ENCODE peak calls at places on chromosomes 1 and 21, in nine cellular contexts. K, R, S, Q, U, B, F, J and H are unnamed samples.
A peak's percentile ranks its signal among the peaks of the same experiment; 100 is the strongest.

GRCh38 chr21:37223804-37224345 is 43.3 kb downstream of the VPS26C start:
- DNase-seq in F (no peak), Q (no peak), B (no peak), S (no peak), R (no peak), J (no peak), K (no peak), U (no peak), H (no peak)

GRCh38 chr1:228487336-228488106 is at the start of gene RNF187:
- DNase-seq in F (peak; percentile 74), R (no peak), U (peak; percentile 88), Q (peak; percentile 93), S (peak; percentile 20), J (no peak), K (no peak), B (peak; percentile 18), H (no peak)

GRCh38 chr1:157771666-157772425 is 5.1 kb downstream of the FCRL2 start:
- DNase-seq in Q (no peak), B (no peak), S (no peak), F (no peak), J (peak; percentile 6), K (no peak), R (peak; percentile 64), U (no peak), H (no peak)

GRCh38 chr1:117095237-117095636 is 26.3 kb downstream of the TRIM45 start:
- DNase-seq in S (no peak), Q (no peak), F (no peak), U (peak; percentile 62), K (peak; percentile 82), R (peak; percentile 79), B (peak; percentile 66), J (peak; percentile 82), H (no peak)

GRCh38 chr1:73160759-73161158 is 878.4 kb upstream of the NEGR1 start:
- DNase-seq in F (no peak), R (no peak), S (no peak), B (no peak), J (no peak), Q (no peak), K (no peak), U (no peak), H (no peak)

GRCh38 chr1:72285074-72285425 is 2.7 kb upstream of the NEGR1 start:
- DNase-seq in F (no peak), R (peak; percentile 84), U (peak; percentile 71), Q (no peak), B (no peak), J (no peak), S (no peak), K (peak; percentile 84), H (no peak)

GRCh38 chr1:232981161-232981560 is 30.8 kb downstream of the NTPCR start:
- DNase-seq in U (no peak), B (no peak), J (no peak), Q (no peak), S (no peak), F (no peak), K (no peak), R (no peak), H (no peak)

GRCh38 chr1:98086796-98087195 is 166.0 kb upstream of the DPYD start:
- DNase-seq in B (peak; percentile 99), Q (no peak), K (peak; percentile 93), J (peak; percentile 100), F (no peak), R (peak; percentile 94), S (no peak), U (peak; percentile 88), H (peak; percentile 100)

GRCh38 chr1:215865060-215865459 is 298.0 kb downstream of the KCTD3 start:
- DNase-seq in R (no peak), K (no peak), B (no peak), J (no peak), Q (no peak), U (no peak), S (no peak), F (no peak), H (no peak)

GRCh38 chr21:15986277-15986676 is 256.5 kb downstream of the USP25 start:
- DNase-seq in F (no peak), K (peak; percentile 62), U (no peak), J (peak; percentile 3), Q (no peak), B (no peak), S (no peak), R (no peak), H (peak; percentile 8)

GRCh38 chr1:12179111-12179519 is 12.3 kb downstream of the TNFRSF1B start:
- DNase-seq in B (peak; percentile 88), K (peak; percentile 90), F (peak; percentile 78), J (peak; percentile 87), S (no peak), Q (no peak), R (peak; percentile 82), U (peak; percentile 91), H (peak; percentile 59)

GRCh38 chr1:5649795-5650194 is 342.4 kb downstream of the NPHP4 start:
- DNase-seq in B (no peak), J (no peak), S (no peak), U (no peak), F (no peak), Q (no peak), R (no peak), K (no peak), H (no peak)

GRCh38 chr1:118918230-118918939 is 69.8 kb downstream of the TBX15 start:
- DNase-seq in J (no peak), B (no peak), K (no peak), R (no peak), Q (no peak), U (no peak), F (no peak), S (no peak), H (no peak)

GRCh38 chr1:116510361-116510760 is 60.5 kb downstream of the CD58 start:
- DNase-seq in U (no peak), R (peak; percentile 46), Q (no peak), J (peak; percentile 93), B (no peak), K (no peak), S (no peak), F (no peak), H (no peak)

GRCh38 chr1:214404154-214404553 is 123.2 kb downstream of the SMYD2 start:
- DNase-seq in Q (no peak), K (peak; percentile 53), S (no peak), U (peak; percentile 26), B (peak; percentile 88), R (peak; percentile 73), F (no peak), J (peak; percentile 91), H (peak; percentile 86)

GRCh38 chr1:111620412-111620971 is 903 bp downstream of the RAP1A start:
- DNase-seq in R (peak; percentile 53), F (peak; percentile 31), B (no peak), S (no peak), K (no peak), Q (no peak), U (peak; percentile 2), J (no peak), H (no peak)

GRCh38 chr1:94617139-94617805 is 75.7 kb upstream of the F3 start:
- DNase-seq in F (no peak), S (no peak), J (peak; percentile 97), R (peak; percentile 90), B (peak; percentile 87), Q (no peak), U (peak; percentile 46), K (peak; percentile 52), H (peak; percentile 92)

GRCh38 chr1:44553771-44554170 is 120.5 kb downstream of the TMEM53 start:
- DNase-seq in Q (no peak), K (peak; percentile 85), J (peak; percentile 77), F (no peak), B (peak; percentile 10), S (no peak), R (peak; percentile 74), U (peak; percentile 85), H (peak; percentile 80)

GRCh38 chr1:205247130-205247921 is 19.6 kb downstream of the TMCC2 start:
- DNase-seq in R (peak; percentile 33), K (peak; percentile 45), Q (no peak), U (no peak), F (no peak), B (peak; percentile 61), S (peak; percentile 20), J (no peak), H (no peak)

GRCh38 chr21:42665026-42665425 is 11.6 kb downstream of the PDE9A start:
- DNase-seq in B (no peak), Q (peak; percentile 48), F (no peak), R (peak; percentile 67), U (no peak), S (no peak), K (no peak), J (peak; percentile 45), H (no peak)

GRCh38 chr1:201565024-201565730 is 26.2 kb downstream of the NAV1 start:
- DNase-seq in F (no peak), Q (no peak), K (peak; percentile 74), U (peak; percentile 0), S (no peak), B (no peak), R (no peak), J (no peak), H (no peak)

GRCh38 chr1:65694126-65694525 is 98.6 kb upstream of the PDE4B start:
- DNase-seq in K (no peak), B (no peak), S (no peak), J (no peak), R (no peak), Q (no peak), F (no peak), U (no peak), H (no peak)

GRCh38 chr1:101235696-101236545 is 898 bp upstream of the S1PR1 start:
- DNase-seq in U (peak; percentile 29), B (peak; percentile 37), F (no peak), Q (peak; percentile 61), K (peak; percentile 63), S (peak; percentile 33), J (peak; percentile 49), R (peak; percentile 47), H (no peak)

GRCh38 chr1:32612189-32612881 is 38.0 kb downstream of the ZBTB8OS start:
- DNase-seq in S (peak; percentile 57), J (peak; percentile 89), K (peak; percentile 92), U (peak; percentile 95), B (peak; percentile 51), R (peak; percentile 92), F (peak; percentile 15), Q (peak; percentile 91), H (peak; percentile 38)

GRCh38 chr1:62294211-62294610 is 25.0 kb downstream of the KANK4 start:
- DNase-seq in U (no peak), K (peak; percentile 71), R (peak; percentile 61), S (peak; percentile 25), J (peak; percentile 53), F (no peak), B (no peak), Q (no peak), H (no peak)

GRCh38 chr1:21435646-21436487 is 4.1 kb upstream of the NBPF3 start:
- DNase-seq in Q (no peak), J (no peak), B (no peak), K (no peak), U (no peak), S (no peak), R (no peak), F (no peak), H (no peak)

GRCh38 chr1:31409946-31410858 is 2.8 kb upstream of the SERINC2 start:
- DNase-seq in F (no peak), S (no peak), U (no peak), B (peak; percentile 39), Q (no peak), R (no peak), K (no peak), J (peak; percentile 65), H (no peak)